ENCODE peak calls at places on chromosomes 5 and 9, in eight cellular contexts. One of them, this sample, is unnamed.

GRCh38 chr9:29213374-29214161 is 1640.3 kb upstream of the C9orf72 start:
- DNase-seq in cardiac fibroblast: no peak
- DNase-seq in Peyer's patch: no peak
- DNase-seq in BE2C: peak
- DNase-seq in spleen: no peak
- DNase-seq in colonic mucosa: no peak
- DNase-seq in tibial nerve: no peak
- DNase-seq in kidney epithelial cell: no peak
- DNase-seq in this sample: no peak

GRCh38 chr9:33263936-33264472 is 504 bp downstream of the BAG1 start:
- DNase-seq in tibial nerve: peak
- DNase-seq in kidney epithelial cell: no peak
- DNase-seq in colonic mucosa: peak
- DNase-seq in Peyer's patch: peak
- DNase-seq in BE2C: peak
- DNase-seq in cardiac fibroblast: no peak
- DNase-seq in spleen: peak
- DNase-seq in this sample: no peak

GRCh38 chr5:67215592-67216471 is 19.2 kb upstream of the CD180 start:
- DNase-seq in BE2C: peak
- DNase-seq in kidney epithelial cell: no peak
- DNase-seq in spleen: peak
- DNase-seq in colonic mucosa: peak
- DNase-seq in tibial nerve: peak
- DNase-seq in cardiac fibroblast: peak
- DNase-seq in Peyer's patch: peak
- DNase-seq in this sample: no peak

GRCh38 chr5:40605295-40605958 is 74.3 kb upstream of the PTGER4 start:
- DNase-seq in cardiac fibroblast: peak
- DNase-seq in kidney epithelial cell: no peak
- DNase-seq in BE2C: no peak
- DNase-seq in tibial nerve: peak
- DNase-seq in spleen: no peak
- DNase-seq in colonic mucosa: no peak
- DNase-seq in Peyer's patch: no peak
- DNase-seq in this sample: no peak

GRCh38 chr5:79474416-79475173 is 39.3 kb downstream of the HOMER1 start:
- DNase-seq in cardiac fibroblast: no peak
- DNase-seq in tibial nerve: no peak
- DNase-seq in BE2C: no peak
- DNase-seq in spleen: no peak
- DNase-seq in Peyer's patch: no peak
- DNase-seq in colonic mucosa: no peak
- DNase-seq in kidney epithelial cell: no peak
- DNase-seq in this sample: peak

GRCh38 chr5:131607418-131607817 is 27.6 kb downstream of the RAPGEF6 start:
- DNase-seq in tibial nerve: no peak
- DNase-seq in kidney epithelial cell: no peak
- DNase-seq in cardiac fibroblast: no peak
- DNase-seq in colonic mucosa: no peak
- DNase-seq in BE2C: no peak
- DNase-seq in spleen: no peak
- DNase-seq in Peyer's patch: no peak
- DNase-seq in this sample: no peak

GRCh38 chr5:176881816-176882565 is 17.2 kb downstream of the HK3 start:
- DNase-seq in kidney epithelial cell: no peak
- DNase-seq in Peyer's patch: no peak
- DNase-seq in tibial nerve: no peak
- DNase-seq in cardiac fibroblast: no peak
- DNase-seq in colonic mucosa: no peak
- DNase-seq in BE2C: no peak
- DNase-seq in spleen: peak
- DNase-seq in this sample: no peak

GRCh38 chr5:10445352-10445751 is 3.7 kb downstream of the ROPN1L start:
- DNase-seq in cardiac fibroblast: no peak
- DNase-seq in tibial nerve: no peak
- DNase-seq in spleen: no peak
- DNase-seq in colonic mucosa: no peak
- DNase-seq in Peyer's patch: no peak
- DNase-seq in BE2C: no peak
- DNase-seq in kidney epithelial cell: no peak
- DNase-seq in this sample: no peak

GRCh38 chr9:87239312-87239711 is 258.4 kb upstream of the DAPK1 start:
- DNase-seq in BE2C: no peak
- DNase-seq in Peyer's patch: no peak
- DNase-seq in cardiac fibroblast: no peak
- DNase-seq in kidney epithelial cell: no peak
- DNase-seq in spleen: no peak
- DNase-seq in tibial nerve: no peak
- DNase-seq in colonic mucosa: no peak
- DNase-seq in this sample: no peak

GRCh38 chr9:92610470-92611420 is 59.2 kb downstream of the IPPK start:
- DNase-seq in spleen: no peak
- DNase-seq in colonic mucosa: no peak
- DNase-seq in cardiac fibroblast: peak
- DNase-seq in kidney epithelial cell: no peak
- DNase-seq in tibial nerve: no peak
- DNase-seq in Peyer's patch: no peak
- DNase-seq in BE2C: no peak
- DNase-seq in this sample: no peak

GRCh38 chr9:81588148-81588874 is 101.0 kb downstream of the TLE1 start:
- DNase-seq in BE2C: no peak
- DNase-seq in tibial nerve: peak
- DNase-seq in kidney epithelial cell: peak
- DNase-seq in Peyer's patch: no peak
- DNase-seq in cardiac fibroblast: peak
- DNase-seq in spleen: no peak
- DNase-seq in colonic mucosa: peak
- DNase-seq in this sample: no peak

GRCh38 chr5:173733831-173734491 is 117.5 kb upstream of the BOD1 start:
- DNase-seq in Peyer's patch: peak
- DNase-seq in tibial nerve: no peak
- DNase-seq in cardiac fibroblast: no peak
- DNase-seq in kidney epithelial cell: no peak
- DNase-seq in spleen: peak
- DNase-seq in colonic mucosa: no peak
- DNase-seq in BE2C: no peak
- DNase-seq in this sample: no peak

GRCh38 chr5:172550996-172551395 is 90.1 kb upstream of the NEURL1B start:
- DNase-seq in BE2C: no peak
- DNase-seq in Peyer's patch: no peak
- DNase-seq in tibial nerve: no peak
- DNase-seq in cardiac fibroblast: no peak
- DNase-seq in colonic mucosa: no peak
- DNase-seq in spleen: peak
- DNase-seq in kidney epithelial cell: no peak
- DNase-seq in this sample: no peak

GRCh38 chr9:133351908-133352634 is 4.1 kb downstream of the RPL7A start:
- DNase-seq in spleen: no peak
- DNase-seq in colonic mucosa: peak
- DNase-seq in BE2C: peak
- DNase-seq in tibial nerve: no peak
- DNase-seq in Peyer's patch: peak
- DNase-seq in kidney epithelial cell: no peak
- DNase-seq in cardiac fibroblast: peak
- DNase-seq in this sample: peak

GRCh38 chr9:100990605-100991381 is 37.7 kb upstream of the PLPPR1 start:
- DNase-seq in tibial nerve: no peak
- DNase-seq in spleen: no peak
- DNase-seq in colonic mucosa: no peak
- DNase-seq in cardiac fibroblast: no peak
- DNase-seq in BE2C: no peak
- DNase-seq in kidney epithelial cell: no peak
- DNase-seq in Peyer's patch: no peak
- DNase-seq in this sample: no peak

DNA sequence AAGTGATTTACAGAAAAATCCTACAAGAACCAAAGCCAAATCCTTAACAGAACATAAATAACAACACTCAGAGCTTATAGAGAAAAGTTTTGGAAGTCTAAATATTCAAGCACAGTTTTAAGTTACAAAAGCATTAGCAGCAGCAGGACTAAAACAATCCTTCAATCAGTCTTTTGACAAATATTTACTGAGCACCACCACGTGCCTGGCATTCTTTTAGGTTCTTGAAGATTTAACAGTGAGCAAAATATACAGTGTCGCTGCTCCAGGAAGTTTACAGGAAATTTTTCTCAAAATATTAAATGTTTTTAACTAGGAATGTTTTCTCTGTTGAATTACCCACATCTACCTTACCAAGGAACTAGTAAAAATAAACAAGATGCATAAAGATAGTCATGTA is 11.4 kb downstream of the EPB41L4A start:
- DNase-seq in colonic mucosa: no peak
- DNase-seq in Peyer's patch: no peak
- DNase-seq in cardiac fibroblast: no peak
- DNase-seq in tibial nerve: no peak
- DNase-seq in BE2C: no peak
- DNase-seq in kidney epithelial cell: no peak
- DNase-seq in spleen: no peak
- DNase-seq in this sample: no peak
- H3K4me3 ChIP-seq in colonic mucosa: no peak
- H3K4me3 ChIP-seq in Peyer's patch: no peak
- H3K4me3 ChIP-seq in cardiac fibroblast: no peak
- H3K4me3 ChIP-seq in tibial nerve: no peak
- H3K4me3 ChIP-seq in BE2C: no peak
- H3K4me3 ChIP-seq in kidney epithelial cell: no peak
- H3K4me3 ChIP-seq in spleen: no peak
- H3K4me3 ChIP-seq in this sample: no peak

DNA sequence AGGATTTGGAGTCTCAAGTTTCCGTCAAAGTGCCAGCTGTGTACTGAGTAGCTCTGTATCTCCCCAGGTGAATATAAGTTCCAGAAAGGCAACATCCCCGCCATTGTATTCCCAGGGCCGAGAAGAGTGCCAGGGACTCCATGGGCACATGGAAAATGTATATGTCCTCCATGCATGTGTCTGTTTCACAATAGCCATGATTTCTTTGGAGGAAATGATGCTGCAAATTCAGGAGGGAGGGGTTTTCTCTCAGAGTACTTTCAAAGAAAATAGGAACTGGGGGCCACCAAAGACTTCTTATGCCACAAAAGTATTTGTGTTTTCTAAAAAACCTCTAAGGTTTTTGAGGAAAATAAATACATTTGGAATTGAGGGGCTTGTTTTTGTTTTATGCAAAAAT is 524.6 kb downstream of the BNC2 start:
- DNase-seq in BE2C: no peak
- DNase-seq in Peyer's patch: no peak
- DNase-seq in tibial nerve: no peak
- DNase-seq in spleen: no peak
- DNase-seq in kidney epithelial cell: no peak
- DNase-seq in cardiac fibroblast: no peak
- DNase-seq in colonic mucosa: no peak
- DNase-seq in this sample: no peak
- TF ChIP-seq CTCF in BE2C: no peak
- TF ChIP-seq CTCF in Peyer's patch: no peak
- TF ChIP-seq CTCF in tibial nerve: no peak
- TF ChIP-seq CTCF in spleen: no peak
- TF ChIP-seq CTCF in kidney epithelial cell: no peak
- TF ChIP-seq CTCF in cardiac fibroblast: no peak
- TF ChIP-seq CTCF in colonic mucosa: no peak
- TF ChIP-seq CTCF in this sample: no peak

GRCh38 chr9:121269888-121270254 is 1.9 kb downstream of the GSN start:
- DNase-seq in cardiac fibroblast: no peak
- DNase-seq in tibial nerve: no peak
- DNase-seq in spleen: no peak
- DNase-seq in colonic mucosa: no peak
- DNase-seq in Peyer's patch: no peak
- DNase-seq in BE2C: no peak
- DNase-seq in kidney epithelial cell: no peak
- DNase-seq in this sample: no peak
- H3K4me3 ChIP-seq in cardiac fibroblast: peak
- H3K4me3 ChIP-seq in tibial nerve: peak
- H3K4me3 ChIP-seq in spleen: no peak
- H3K4me3 ChIP-seq in colonic mucosa: peak
- H3K4me3 ChIP-seq in Peyer's patch: no peak
- H3K4me3 ChIP-seq in BE2C: no peak
- H3K4me3 ChIP-seq in kidney epithelial cell: peak
- H3K4me3 ChIP-seq in this sample: peak

DNA sequence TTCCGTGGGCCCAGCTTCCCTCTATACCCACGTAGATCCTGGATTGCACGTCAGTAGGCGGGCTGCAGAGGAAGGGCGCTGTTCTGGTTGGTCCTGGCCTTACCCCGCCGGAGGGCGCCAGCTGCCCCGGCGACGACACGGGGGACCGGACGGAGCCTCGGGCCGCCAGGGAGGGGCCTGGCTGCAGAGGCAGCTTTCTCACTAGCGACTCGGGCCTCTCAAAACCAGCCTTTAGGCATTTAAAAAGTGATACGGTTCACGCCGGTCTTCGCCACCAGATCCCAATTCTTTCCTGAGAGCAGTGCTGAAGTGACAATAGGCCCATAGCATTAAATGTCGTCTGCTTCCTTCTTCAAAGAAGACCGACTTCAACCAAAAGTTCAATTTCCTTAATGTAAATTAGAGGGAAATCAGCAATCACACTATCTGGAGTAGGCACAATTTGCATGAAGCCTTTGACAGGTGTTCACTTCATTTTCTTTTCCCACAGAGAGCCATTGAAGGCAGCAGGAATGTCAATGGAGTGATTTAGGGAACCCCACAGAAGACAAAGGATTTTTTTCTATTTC is 17.6 kb upstream of the UBE2D2 start:
- DNase-seq in kidney epithelial cell: no peak
- DNase-seq in Peyer's patch: peak
- DNase-seq in spleen: peak
- DNase-seq in BE2C: peak
- DNase-seq in colonic mucosa: peak
- DNase-seq in tibial nerve: peak
- DNase-seq in cardiac fibroblast: no peak
- DNase-seq in this sample: no peak
- TF ChIP-seq CTCF in kidney epithelial cell: peak
- TF ChIP-seq CTCF in Peyer's patch: peak
- TF ChIP-seq CTCF in spleen: peak
- TF ChIP-seq CTCF in BE2C: peak
- TF ChIP-seq CTCF in colonic mucosa: no peak
- TF ChIP-seq CTCF in tibial nerve: peak
- TF ChIP-seq CTCF in cardiac fibroblast: no peak
- TF ChIP-seq CTCF in this sample: no peak

DNA sequence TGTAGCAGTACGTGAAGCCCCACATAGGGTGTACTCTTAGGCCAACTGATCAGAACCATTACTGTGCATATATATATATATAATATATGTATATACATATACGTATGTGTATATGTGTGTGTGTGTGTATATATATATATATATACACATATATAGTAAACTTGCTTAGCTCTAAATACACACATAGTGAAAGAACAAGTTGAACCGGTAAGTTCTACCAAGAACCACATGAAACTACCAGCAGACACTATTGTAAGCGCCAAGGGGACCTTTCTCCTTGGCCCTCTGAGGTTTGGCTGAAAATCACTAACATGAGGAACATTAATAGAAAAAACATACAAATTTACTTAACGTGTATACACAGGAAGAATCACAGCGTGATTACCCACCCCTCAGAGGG is 1.8 kb upstream of the TARS1 start:
- DNase-seq in spleen: no peak
- DNase-seq in cardiac fibroblast: no peak
- DNase-seq in colonic mucosa: no peak
- DNase-seq in tibial nerve: no peak
- DNase-seq in kidney epithelial cell: no peak
- DNase-seq in BE2C: no peak
- DNase-seq in Peyer's patch: no peak
- DNase-seq in this sample: no peak
- H3K4me3 ChIP-seq in spleen: no peak
- H3K4me3 ChIP-seq in cardiac fibroblast: peak
- H3K4me3 ChIP-seq in colonic mucosa: peak
- H3K4me3 ChIP-seq in tibial nerve: no peak
- H3K4me3 ChIP-seq in kidney epithelial cell: peak
- H3K4me3 ChIP-seq in BE2C: no peak
- H3K4me3 ChIP-seq in Peyer's patch: no peak
- H3K4me3 ChIP-seq in this sample: peak

GRCh38 chr5:43007911-43008368 is 32.2 kb downstream of the ANXA2R start:
- DNase-seq in cardiac fibroblast: peak
- DNase-seq in tibial nerve: peak
- DNase-seq in colonic mucosa: peak
- DNase-seq in spleen: peak
- DNase-seq in Peyer's patch: peak
- DNase-seq in kidney epithelial cell: no peak
- DNase-seq in BE2C: peak
- DNase-seq in this sample: no peak
- TF ChIP-seq CTCF in cardiac fibroblast: no peak
- TF ChIP-seq CTCF in tibial nerve: no peak
- TF ChIP-seq CTCF in colonic mucosa: no peak
- TF ChIP-seq CTCF in spleen: no peak
- TF ChIP-seq CTCF in Peyer's patch: no peak
- TF ChIP-seq CTCF in kidney epithelial cell: peak
- TF ChIP-seq CTCF in BE2C: no peak
- TF ChIP-seq CTCF in this sample: no peak